ENCODE peak calls at places on chromosomes 13 and 19, in four cellular contexts. One of them, this sample, is unnamed.

GRCh38 chr13:113049981-113050380 is 55.6 kb upstream of the F7 start:
- DNase-seq in sciatic nerve: no peak
- DNase-seq in activated CD8-positive, alpha-beta memory T cell treated with anti-CD3 and anti-CD28 coated beads for 1 hour: no peak
- DNase-seq in OCI-LY7: no peak
- DNase-seq in this sample: no peak

GRCh38 chr13:40617801-40618356 is 48.6 kb downstream of the FOXO1 start:
- DNase-seq in sciatic nerve: no peak
- DNase-seq in activated CD8-positive, alpha-beta memory T cell treated with anti-CD3 and anti-CD28 coated beads for 1 hour: no peak
- DNase-seq in OCI-LY7: no peak
- DNase-seq in this sample: no peak

GRCh38 chr13:112267650-112268049 is 108.5 kb upstream of the SPACA7 start:
- DNase-seq in sciatic nerve: no peak
- DNase-seq in activated CD8-positive, alpha-beta memory T cell treated with anti-CD3 and anti-CD28 coated beads for 1 hour: no peak
- DNase-seq in OCI-LY7: no peak
- DNase-seq in this sample: no peak

GRCh38 chr19:51703655-51704515 is 10.8 kb downstream of the SPACA6 start:
- DNase-seq in sciatic nerve: peak
- DNase-seq in activated CD8-positive, alpha-beta memory T cell treated with anti-CD3 and anti-CD28 coated beads for 1 hour: peak
- DNase-seq in OCI-LY7: peak
- DNase-seq in this sample: peak

GRCh38 chr19:16382775-16383543 is 58.3 kb downstream of the KLF2 start:
- DNase-seq in sciatic nerve: peak
- DNase-seq in activated CD8-positive, alpha-beta memory T cell treated with anti-CD3 and anti-CD28 coated beads for 1 hour: peak
- DNase-seq in OCI-LY7: peak
- DNase-seq in this sample: no peak

GRCh38 chr19:55913643-55914268 is 18.4 kb downstream of the NLRP13 start:
- DNase-seq in sciatic nerve: no peak
- DNase-seq in activated CD8-positive, alpha-beta memory T cell treated with anti-CD3 and anti-CD28 coated beads for 1 hour: no peak
- DNase-seq in OCI-LY7: peak
- DNase-seq in this sample: no peak

GRCh38 chr13:22107549-22107948 is 436.7 kb downstream of the FGF9 start:
- DNase-seq in sciatic nerve: no peak
- DNase-seq in activated CD8-positive, alpha-beta memory T cell treated with anti-CD3 and anti-CD28 coated beads for 1 hour: no peak
- DNase-seq in OCI-LY7: no peak
- DNase-seq in this sample: no peak

GRCh38 chr19:52700673-52701072 is 34.2 kb downstream of the ZNF611 start:
- DNase-seq in sciatic nerve: no peak
- DNase-seq in activated CD8-positive, alpha-beta memory T cell treated with anti-CD3 and anti-CD28 coated beads for 1 hour: no peak
- DNase-seq in OCI-LY7: no peak
- DNase-seq in this sample: no peak

GRCh38 chr13:60326273-60326672 is 70.7 kb upstream of the TDRD3 start:
- DNase-seq in sciatic nerve: no peak
- DNase-seq in activated CD8-positive, alpha-beta memory T cell treated with anti-CD3 and anti-CD28 coated beads for 1 hour: no peak
- DNase-seq in OCI-LY7: no peak
- DNase-seq in this sample: no peak

GRCh38 chr19:41456342-41456918 is 13.5 kb downstream of the ERICH4 start:
- DNase-seq in sciatic nerve: no peak
- DNase-seq in activated CD8-positive, alpha-beta memory T cell treated with anti-CD3 and anti-CD28 coated beads for 1 hour: no peak
- DNase-seq in OCI-LY7: no peak
- DNase-seq in this sample: no peak

GRCh38 chr13:95784161-95784880 is 107.4 kb downstream of the DNAJC3 start:
- DNase-seq in sciatic nerve: no peak
- DNase-seq in activated CD8-positive, alpha-beta memory T cell treated with anti-CD3 and anti-CD28 coated beads for 1 hour: no peak
- DNase-seq in OCI-LY7: no peak
- DNase-seq in this sample: no peak

GRCh38 chr13:88456155-88456554 is 785.0 kb downstream of the SLITRK5 start:
- DNase-seq in sciatic nerve: no peak
- DNase-seq in activated CD8-positive, alpha-beta memory T cell treated with anti-CD3 and anti-CD28 coated beads for 1 hour: no peak
- DNase-seq in OCI-LY7: no peak
- DNase-seq in this sample: no peak

GRCh38 chr13:28246891-28247290 is 108.5 kb downstream of the PAN3 start:
- DNase-seq in sciatic nerve: no peak
- DNase-seq in activated CD8-positive, alpha-beta memory T cell treated with anti-CD3 and anti-CD28 coated beads for 1 hour: no peak
- DNase-seq in OCI-LY7: no peak
- DNase-seq in this sample: no peak

GRCh38 chr13:24271611-24272451 is 37.5 kb upstream of the C1QTNF9 start:
- DNase-seq in sciatic nerve: peak
- DNase-seq in activated CD8-positive, alpha-beta memory T cell treated with anti-CD3 and anti-CD28 coated beads for 1 hour: peak
- DNase-seq in OCI-LY7: no peak
- DNase-seq in this sample: no peak

GRCh38 chr19:1749373-1750342 is 3.6 kb upstream of the ONECUT3 start:
- DNase-seq in sciatic nerve: no peak
- DNase-seq in activated CD8-positive, alpha-beta memory T cell treated with anti-CD3 and anti-CD28 coated beads for 1 hour: no peak
- DNase-seq in OCI-LY7: no peak
- DNase-seq in this sample: no peak

GRCh38 chr19:28330831-28331230 is 882.1 kb downstream of the UQCRFS1 start:
- DNase-seq in sciatic nerve: no peak
- DNase-seq in activated CD8-positive, alpha-beta memory T cell treated with anti-CD3 and anti-CD28 coated beads for 1 hour: no peak
- DNase-seq in OCI-LY7: no peak
- DNase-seq in this sample: no peak

GRCh38 chr19:56643460-56643763 is 453 bp downstream of the SMIM17 start:
- DNase-seq in sciatic nerve: no peak
- DNase-seq in activated CD8-positive, alpha-beta memory T cell treated with anti-CD3 and anti-CD28 coated beads for 1 hour: no peak
- DNase-seq in OCI-LY7: no peak
- DNase-seq in this sample: no peak

GRCh38 chr19:38788478-38789243 is at the start of gene LGALS7B:
- DNase-seq in sciatic nerve: no peak
- DNase-seq in activated CD8-positive, alpha-beta memory T cell treated with anti-CD3 and anti-CD28 coated beads for 1 hour: no peak
- DNase-seq in OCI-LY7: no peak
- DNase-seq in this sample: no peak

GRCh38 chr19:33819875-33820781 is 23.5 kb downstream of the KCTD15 start:
- DNase-seq in sciatic nerve: peak
- DNase-seq in activated CD8-positive, alpha-beta memory T cell treated with anti-CD3 and anti-CD28 coated beads for 1 hour: no peak
- DNase-seq in OCI-LY7: peak
- DNase-seq in this sample: peak

GRCh38 chr19:46426035-46426505 is 2.7 kb downstream of the PNMA8C start:
- DNase-seq in sciatic nerve: no peak
- DNase-seq in activated CD8-positive, alpha-beta memory T cell treated with anti-CD3 and anti-CD28 coated beads for 1 hour: no peak
- DNase-seq in OCI-LY7: no peak
- DNase-seq in this sample: peak

GRCh38 chr13:65264066-65264465 is 1966.1 kb downstream of the PCDH9 start:
- DNase-seq in sciatic nerve: no peak
- DNase-seq in activated CD8-positive, alpha-beta memory T cell treated with anti-CD3 and anti-CD28 coated beads for 1 hour: no peak
- DNase-seq in OCI-LY7: no peak
- DNase-seq in this sample: no peak

GRCh38 chr13:30371649-30372265 is 50.5 kb upstream of the UBE2L5 start:
- DNase-seq in sciatic nerve: no peak
- DNase-seq in activated CD8-positive, alpha-beta memory T cell treated with anti-CD3 and anti-CD28 coated beads for 1 hour: peak
- DNase-seq in OCI-LY7: peak
- DNase-seq in this sample: no peak

GRCh38 chr19:591099-591958 is 1.6 kb downstream of the HCN2 start:
- DNase-seq in sciatic nerve: no peak
- DNase-seq in activated CD8-positive, alpha-beta memory T cell treated with anti-CD3 and anti-CD28 coated beads for 1 hour: no peak
- DNase-seq in OCI-LY7: no peak
- DNase-seq in this sample: no peak

GRCh38 chr13:106028916-106029315 is 506.5 kb downstream of the EFNB2 start:
- DNase-seq in sciatic nerve: no peak
- DNase-seq in activated CD8-positive, alpha-beta memory T cell treated with anti-CD3 and anti-CD28 coated beads for 1 hour: no peak
- DNase-seq in OCI-LY7: no peak
- DNase-seq in this sample: no peak

GRCh38 chr19:7978196-7978825 is 27.1 kb downstream of the ELAVL1 start:
- DNase-seq in sciatic nerve: no peak
- DNase-seq in activated CD8-positive, alpha-beta memory T cell treated with anti-CD3 and anti-CD28 coated beads for 1 hour: no peak
- DNase-seq in OCI-LY7: no peak
- DNase-seq in this sample: peak

GRCh38 chr19:57465680-57466381 is 8.9 kb upstream of the VN1R1 start:
- DNase-seq in sciatic nerve: no peak
- DNase-seq in activated CD8-positive, alpha-beta memory T cell treated with anti-CD3 and anti-CD28 coated beads for 1 hour: no peak
- DNase-seq in OCI-LY7: peak
- DNase-seq in this sample: no peak

GRCh38 chr13:112885782-112886268 is 83.2 kb upstream of the MCF2L start:
- DNase-seq in sciatic nerve: peak
- DNase-seq in activated CD8-positive, alpha-beta memory T cell treated with anti-CD3 and anti-CD28 coated beads for 1 hour: no peak
- DNase-seq in OCI-LY7: no peak
- DNase-seq in this sample: peak

GRCh38 chr13:105207586-105208293 is 1327.7 kb downstream of the EFNB2 start:
- DNase-seq in sciatic nerve: no peak
- DNase-seq in activated CD8-positive, alpha-beta memory T cell treated with anti-CD3 and anti-CD28 coated beads for 1 hour: no peak
- DNase-seq in OCI-LY7: no peak
- DNase-seq in this sample: no peak

GRCh38 chr13:75762066-75762937 is 126.2 kb downstream of the LMO7 start:
- DNase-seq in sciatic nerve: no peak
- DNase-seq in activated CD8-positive, alpha-beta memory T cell treated with anti-CD3 and anti-CD28 coated beads for 1 hour: no peak
- DNase-seq in OCI-LY7: no peak
- DNase-seq in this sample: no peak

GRCh38 chr19:45804959-45805230 is 10.2 kb downstream of the RSPH6A start:
- DNase-seq in sciatic nerve: no peak
- DNase-seq in activated CD8-positive, alpha-beta memory T cell treated with anti-CD3 and anti-CD28 coated beads for 1 hour: no peak
- DNase-seq in OCI-LY7: no peak
- DNase-seq in this sample: no peak

GRCh38 chr13:79128158-79128557 is 277.9 kb downstream of the RBM26 start:
- DNase-seq in sciatic nerve: no peak
- DNase-seq in activated CD8-positive, alpha-beta memory T cell treated with anti-CD3 and anti-CD28 coated beads for 1 hour: no peak
- DNase-seq in OCI-LY7: no peak
- DNase-seq in this sample: no peak

GRCh38 chr19:1104452-1105216 is 840 bp downstream of the GPX4 start:
- DNase-seq in sciatic nerve: peak
- DNase-seq in activated CD8-positive, alpha-beta memory T cell treated with anti-CD3 and anti-CD28 coated beads for 1 hour: peak
- DNase-seq in OCI-LY7: peak
- DNase-seq in this sample: peak

GRCh38 chr19:43687660-43687997 is 17.7 kb upstream of the PLAUR start:
- DNase-seq in sciatic nerve: no peak
- DNase-seq in activated CD8-positive, alpha-beta memory T cell treated with anti-CD3 and anti-CD28 coated beads for 1 hour: no peak
- DNase-seq in OCI-LY7: no peak
- DNase-seq in this sample: no peak

GRCh38 chr19:948842-949496 is 23.1 kb downstream of the ARID3A start:
- DNase-seq in sciatic nerve: no peak
- DNase-seq in activated CD8-positive, alpha-beta memory T cell treated with anti-CD3 and anti-CD28 coated beads for 1 hour: no peak
- DNase-seq in OCI-LY7: no peak
- DNase-seq in this sample: no peak

GRCh38 chr19:41427647-41428480 is 690 bp upstream of the B3GNT8 start:
- DNase-seq in sciatic nerve: peak
- DNase-seq in activated CD8-positive, alpha-beta memory T cell treated with anti-CD3 and anti-CD28 coated beads for 1 hour: peak
- DNase-seq in OCI-LY7: no peak
- DNase-seq in this sample: peak

GRCh38 chr13:79456051-79456450 is 24.9 kb upstream of the NDFIP2 start:
- DNase-seq in sciatic nerve: no peak
- DNase-seq in activated CD8-positive, alpha-beta memory T cell treated with anti-CD3 and anti-CD28 coated beads for 1 hour: no peak
- DNase-seq in OCI-LY7: no peak
- DNase-seq in this sample: no peak

This sample was measured in DMS79.